ENCODE peak calls at places on chromosomes 4 and X, in five cellular contexts. V, H, Q, K and G are unnamed samples.

GRCh38 chrX:23008431-23009099 is 8.8 kb downstream of the DDX53 start:
- DNase-seq in K (no peak), V (peak), Q (peak), H (no peak), G (no peak)

GRCh38 chr4:166006217-166006616 is 133.2 kb downstream of the TLL1 start:
- DNase-seq in K (no peak), V (no peak), Q (no peak), H (no peak), G (no peak)

GRCh38 chr4:4856071-4857000 is 3.1 kb upstream of the MSX1 start:
- DNase-seq in H (no peak), K (no peak), V (no peak), Q (no peak), G (no peak)

GRCh38 chr4:46146993-46147392 is 23.1 kb upstream of the GABRG1 start:
- DNase-seq in H (no peak), V (no peak), Q (no peak), K (no peak), G (no peak)

GRCh38 chr4:37953620-37954325 is 6.4 kb upstream of the PTTG2 start:
- DNase-seq in H (no peak), V (no peak), K (no peak), Q (peak), G (no peak)

GRCh38 chrX:39689374-39690104 is 408.2 kb downstream of the BCOR start:
- DNase-seq in Q (no peak), K (no peak), V (no peak), H (no peak), G (no peak)

GRCh38 chrX:119374736-119375135 is 24.4 kb upstream of the SLC25A43 start:
- DNase-seq in V (no peak), K (no peak), Q (peak), H (no peak), G (no peak)

GRCh38 chrX:11740794-11741193 is 17.2 kb upstream of the MSL3 start:
- DNase-seq in H (no peak), V (no peak), Q (no peak), K (no peak), G (no peak)

GRCh38 chr4:121669163-121669550 is 27.6 kb downstream of the ANXA5 start:
- DNase-seq in H (no peak), K (no peak), V (no peak), Q (peak), G (no peak)

GRCh38 chr4:79650794-79651431 is 242.9 kb upstream of the GK2 start:
- DNase-seq in K (no peak), Q (peak), V (no peak), H (no peak), G (peak)

GRCh38 chrX:137363559-137363958 is 202.4 kb upstream of the ZIC3 start:
- DNase-seq in H (no peak), V (no peak), K (no peak), Q (no peak), G (no peak)

GRCh38 chrX:131729295-131729694 is 185.4 kb downstream of the OR13H1 start:
- DNase-seq in H (peak), Q (peak), V (no peak), K (peak), G (no peak)

GRCh38 chr4:114302472-114302871 is 296.1 kb upstream of the UGT8 start:
- DNase-seq in K (no peak), H (no peak), V (no peak), Q (no peak), G (no peak)

GRCh38 chrX:129996120-129996519 is 13.7 kb downstream of the BCORL1 start:
- DNase-seq in H (no peak), K (no peak), Q (peak), V (no peak), G (no peak)

GRCh38 chr4:15374697-15375096 is 53.1 kb upstream of the C1QTNF7 start:
- DNase-seq in K (no peak), H (no peak), V (no peak), Q (peak), G (no peak)

GRCh38 chrX:146396409-146396808 is 413.2 kb upstream of the CXorf51B start:
- DNase-seq in V (no peak), H (no peak), Q (no peak), K (no peak), G (no peak)

GRCh38 chrX:25131055-25131454 is 115.3 kb upstream of the ARX start:
- DNase-seq in H (no peak), K (no peak), Q (peak), V (no peak), G (no peak)

GRCh38 chr4:83876047-83876446 is 340.1 kb downstream of the GPAT3 start:
- DNase-seq in V (no peak), Q (peak), K (no peak), H (no peak), G (no peak)

GRCh38 chrX:40434947-40435346 is 145.8 kb upstream of the ATP6AP2 start:
- DNase-seq in H (no peak), K (peak), V (peak), Q (peak), G (no peak)

GRCh38 chr4:53314257-53314656 is 51.6 kb downstream of the SCFD2 start:
- DNase-seq in V (peak), K (no peak), Q (no peak), H (no peak), G (no peak)